ENCODE peak calls at places on chromosomes 3 and 15, in seven cellular contexts. R is HepG2; Y is NCI-H345; U is osteoblast; W is activated CD8-positive, alpha-beta memory T cell treated with anti-CD3 and anti-CD28 coated beads, Interleukin-2, amount 50 U/mL, for 4 hours; M is frontal cortex; A is caudate nucleus. S is an unnamed sample.

GRCh38 chr15:77901251-77901881 is 176.1 kb downstream of the TBC1D2B start:
- DNase-seq in R (no peak), Y (no peak), U (peak; percentile 47), W (no peak), M (no peak), A (no peak), S (no peak)

GRCh38 chr3:111244760-111245159 is 173.1 kb downstream of the NECTIN3 start:
- DNase-seq in R (no peak), Y (no peak), U (no peak), W (no peak), M (no peak), A (no peak), S (no peak)

GRCh38 chr3:42911551-42911950 is 5.6 kb downstream of the ZNF662 start:
- DNase-seq in R (no peak), Y (no peak), U (no peak), W (no peak), M (no peak), A (no peak), S (no peak)

GRCh38 chr3:52247455-52248164 is 2.1 kb downstream of the PPM1M start:
- DNase-seq in R (no peak), Y (no peak), U (peak; percentile 82), W (no peak), M (peak; percentile 14), A (no peak), S (no peak)

GRCh38 chr3:109773006-109773405 is 435.7 kb upstream of the DPPA4 start:
- DNase-seq in R (no peak), Y (no peak), U (no peak), W (no peak), M (no peak), A (no peak), S (no peak)

GRCh38 chr3:99747915-99748314 is 69.7 kb upstream of the CMSS1 start:
- DNase-seq in R (no peak), Y (no peak), U (no peak), W (no peak), M (no peak), A (no peak), S (no peak)

GRCh38 chr3:13708301-13708700 is 159.4 kb downstream of the FBLN2 start:
- DNase-seq in R (no peak), Y (no peak), U (no peak), W (peak; percentile 10), M (no peak), A (no peak), S (no peak)

GRCh38 chr15:55742498-55742926 is 440 bp downstream of the PRTG start:
- DNase-seq in R (no peak), Y (peak; percentile 32), U (peak; percentile 93), W (no peak), M (no peak), A (no peak), S (no peak)

GRCh38 chr3:188309437-188310269 is 155.7 kb downstream of the LPP start:
- DNase-seq in R (no peak), Y (no peak), U (no peak), W (no peak), M (no peak), A (no peak), S (no peak)

GRCh38 chr3:198019115-198019514 is 59.1 kb downstream of the LMLN start:
- DNase-seq in R (no peak), Y (no peak), U (no peak), W (no peak), M (no peak), A (no peak), S (no peak)

GRCh38 chr3:49020335-49021212 is 1.3 kb upstream of the NDUFAF3 start:
- DNase-seq in R (no peak), Y (peak; percentile 20), U (peak; percentile 93), W (no peak), M (no peak), A (no peak), S (peak; percentile 84)

GRCh38 chr3:52196977-52197376 is 983 bp upstream of the ALAS1 start:
- DNase-seq in R (no peak), Y (no peak), U (no peak), W (no peak), M (no peak), A (no peak), S (peak; percentile 91)

GRCh38 chr3:31053299-31053698 is 158.8 kb upstream of the GADL1 start:
- DNase-seq in R (no peak), Y (no peak), U (no peak), W (no peak), M (no peak), A (no peak), S (no peak)

GRCh38 chr15:24898715-24899278 is 56.0 kb upstream of the SNRPN start:
- DNase-seq in R (no peak), Y (no peak), U (no peak), W (no peak), M (no peak), A (no peak), S (no peak)

GRCh38 chr3:131526801-131527347 is 24.1 kb upstream of the MRPL3 start:
- DNase-seq in R (peak; percentile 32), Y (no peak), U (peak; percentile 57), W (no peak), M (no peak), A (no peak), S (peak; percentile 45)

GRCh38 chr15:69914960-69915359 is 182.8 kb downstream of the TLE3 start:
- DNase-seq in R (no peak), Y (no peak), U (no peak), W (no peak), M (no peak), A (no peak), S (no peak)

GRCh38 chr15:100191161-100191560 is 150.6 kb downstream of the ADAMTS17 start:
- DNase-seq in R (no peak), Y (peak; percentile 39), U (peak; percentile 11), W (no peak), M (no peak), A (no peak), S (no peak)

GRCh38 chr3:194404365-194405140 is 5.5 kb upstream of the GP5 start:
- DNase-seq in R (peak; percentile 52), Y (peak; percentile 71), U (no peak), W (no peak), M (no peak), A (no peak), S (peak; percentile 32)

GRCh38 chr15:95059346-95059905 is 828.1 kb downstream of the MCTP2 start:
- DNase-seq in R (no peak), Y (no peak), U (no peak), W (no peak), M (no peak), A (no peak), S (no peak)

GRCh38 chr15:57526615-57527014 is 65.1 kb upstream of the MYZAP start:
- DNase-seq in R (no peak), Y (no peak), U (peak; percentile 52), W (no peak), M (no peak), A (no peak), S (no peak)

GRCh38 chr15:71752604-71753289 is 57.6 kb upstream of the NR2E3 start:
- DNase-seq in R (peak; percentile 44), Y (no peak), U (peak; percentile 96), W (no peak), M (no peak), A (no peak), S (no peak)

GRCh38 chr3:58025824-58026579 is 17.8 kb downstream of the FLNB start:
- DNase-seq in R (peak; percentile 39), Y (peak; percentile 82), U (no peak), W (no peak), M (no peak), A (no peak), S (no peak)

GRCh38 chr3:13822042-13822441 is 57.8 kb downstream of the WNT7A start:
- DNase-seq in R (no peak), Y (no peak), U (peak; percentile 22), W (no peak), M (no peak), A (no peak), S (no peak)

GRCh38 chr3:111669926-111670630 is 74.9 kb upstream of the ZBED2 start:
- DNase-seq in R (no peak), Y (no peak), U (no peak), W (no peak), M (no peak), A (no peak), S (no peak)

GRCh38 chr15:89018235-89018634 is 70.0 kb upstream of the ABHD2 start:
- DNase-seq in R (no peak), Y (no peak), U (peak; percentile 80), W (no peak), M (no peak), A (no peak), S (no peak)

GRCh38 chr15:63495343-63495742 is 9.1 kb upstream of the USP3 start:
- DNase-seq in R (no peak), Y (no peak), U (no peak), W (no peak), M (no peak), A (no peak), S (no peak)

GRCh38 chr3:44506961-44507360 is 29.5 kb upstream of the ZNF445 start:
- DNase-seq in R (no peak), Y (no peak), U (no peak), W (no peak), M (no peak), A (no peak), S (no peak)